ENCODE peak calls at places on chromosomes 16 and 17, in five cellular contexts. R is heart left ventricle, H is A549, E is Peyer's patch, I is GM12878. T is an unnamed sample.

GRCh38 chr17:78558181-78558850 is 18.9 kb downstream of the DNAH17 start:
- DNase-seq in E (no peak), H (peak), I (no peak), R (no peak), T (peak)

GRCh38 chr16:78444-79145 is 570 bp downstream of the MPG start:
- DNase-seq in R (peak), I (no peak), H (peak), E (no peak), T (peak)

GRCh38 chr16:72987480-72987901 is 60.4 kb downstream of the ZFHX3 start:
- DNase-seq in R (no peak), I (no peak), H (no peak), E (peak), T (no peak)

GRCh38 chr17:31488982-31489294 is 97.5 kb downstream of the RAB11FIP4 start:
- DNase-seq in R (no peak), E (no peak), I (no peak), H (no peak), T (no peak)

GRCh38 chr16:80583466-80583865 is 42.7 kb downstream of the DYNLRB2 start:
- DNase-seq in I (no peak), E (no peak), R (no peak), H (no peak), T (no peak)

GRCh38 chr17:73013816-73014663 is 78.4 kb downstream of the SLC39A11 start:
- DNase-seq in I (no peak), E (peak), H (peak), R (no peak), T (no peak)

GRCh38 chr16:61324044-61324443 is 712.2 kb downstream of the CDH8 start:
- DNase-seq in H (no peak), I (no peak), E (no peak), R (no peak), T (no peak)

GRCh38 chr17:76382305-76382802 is 2.1 kb upstream of the SPHK1 start:
- DNase-seq in H (no peak), E (no peak), I (no peak), R (peak), T (peak)

GRCh38 chr17:72338847-72339790 is 218.3 kb downstream of the SOX9 start:
- DNase-seq in I (no peak), R (peak), E (peak), H (peak), T (no peak)

GRCh38 chr16:22624038-22624656 is 113.5 kb downstream of the NPIPB5 start:
- DNase-seq in H (no peak), R (no peak), E (no peak), I (no peak), T (no peak)

GRCh38 chr16:11909653-11910551 is 5.9 kb downstream of the GSPT1 start:
- DNase-seq in E (no peak), I (no peak), R (no peak), H (no peak), T (no peak)

DNA sequence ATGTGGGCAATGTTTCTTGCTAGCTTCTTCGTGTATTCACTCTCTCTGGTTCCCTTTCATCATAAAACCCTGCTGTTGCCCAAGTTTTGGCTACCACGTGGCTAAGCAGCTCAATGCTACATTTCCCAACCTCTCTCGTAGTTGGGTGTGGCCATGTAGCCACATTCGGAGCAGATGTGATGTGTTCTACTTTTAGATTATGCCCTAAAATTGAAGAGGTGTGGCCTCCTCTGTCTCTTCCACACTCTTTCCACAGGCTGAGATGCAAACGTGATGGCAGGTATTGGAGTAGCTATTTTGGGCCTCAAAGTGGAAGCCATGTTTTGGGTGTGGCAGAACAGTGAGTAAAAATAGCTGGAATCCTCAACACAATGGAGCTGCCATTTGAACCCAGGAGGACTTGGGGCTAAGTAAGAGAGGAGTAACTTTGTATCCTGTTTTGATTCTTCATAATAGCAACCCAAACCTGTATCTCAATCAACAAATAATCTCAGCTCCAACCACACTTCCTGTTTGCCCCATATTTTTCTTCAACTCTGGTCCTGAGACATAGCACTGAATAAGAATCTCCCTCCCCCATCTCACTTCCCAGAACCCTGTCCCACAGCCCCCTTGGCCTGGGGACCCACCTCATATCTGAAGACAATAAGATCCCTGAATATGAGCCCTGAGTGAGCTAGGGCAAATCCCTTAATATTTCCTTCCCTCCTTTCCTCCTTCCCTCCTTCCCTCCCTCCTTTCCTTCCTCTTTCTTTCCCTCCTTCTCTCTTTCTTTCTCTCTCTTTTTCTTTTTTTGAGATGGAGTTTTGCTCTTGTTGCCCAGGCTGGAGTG is 4.0 kb downstream of the NUPR1 start:
- DNase-seq in H (no peak), I (no peak), E (peak), R (peak), T (no peak)
- TF ChIP-seq POLR2A in H (no peak), I (no peak), E (no peak), R (no peak), T (no peak)

GRCh38 chr16:87318158-87318644 is 1.0 kb upstream of the C16orf95 start:
- DNase-seq in H (no peak), I (no peak), E (no peak), R (no peak), T (peak)
- TF ChIP-seq POLR2A in H (no peak), I (no peak), E (no peak), R (no peak), T (no peak)

GRCh38 chr16:53502331-53503269 is at the start of gene AKTIP:
- DNase-seq in E (peak), R (peak), I (no peak), H (no peak), T (peak)

GRCh38 chr16:53504161-53504663 is 1.2 kb upstream of the AKTIP start:
- DNase-seq in I (no peak), E (peak), H (no peak), R (peak), T (peak)

GRCh38 chr16:53501216-53501859 is 1.7 kb downstream of the AKTIP start:
- DNase-seq in I (no peak), R (no peak), H (no peak), E (no peak), T (no peak)

GRCh38 chr16:53504665-53505064 is 1.7 kb upstream of the AKTIP start:
- DNase-seq in E (no peak), R (peak), I (no peak), H (no peak), T (no peak)

DNA sequence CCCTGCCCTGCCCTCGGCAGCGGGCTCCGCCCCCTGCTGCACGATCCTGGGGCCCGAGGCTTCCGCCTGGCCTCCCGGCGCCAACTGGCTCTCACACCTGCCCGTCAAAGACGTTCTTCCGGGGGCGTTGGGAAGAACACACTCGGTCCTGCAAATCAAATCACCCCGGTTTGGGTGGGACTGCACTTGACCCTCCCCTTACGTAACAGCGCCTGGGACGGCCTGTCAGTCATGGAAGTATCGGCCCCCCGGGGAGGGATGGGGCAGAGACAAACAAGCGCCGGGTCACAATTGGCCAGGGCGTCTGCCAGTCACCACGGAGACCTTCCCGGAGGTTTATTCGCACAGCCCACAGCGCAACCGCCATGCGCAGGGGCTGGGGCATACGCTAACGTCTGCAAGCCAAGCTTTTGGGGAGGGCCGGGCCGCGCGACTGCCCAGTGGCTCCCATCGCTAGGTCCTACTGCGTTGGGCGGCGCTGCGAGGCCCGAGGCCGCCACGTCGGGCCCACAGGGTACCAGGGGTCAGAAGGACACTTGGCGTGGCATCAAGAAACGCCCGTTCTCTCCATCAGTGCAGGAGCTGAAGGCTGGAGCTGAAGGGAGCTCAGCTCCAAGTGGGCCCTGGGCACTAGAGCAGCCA is 382 bp upstream of the AKTIP start:
- DNase-seq in R (peak), H (peak), E (peak), I (peak), T (peak)
- TF ChIP-seq POLR2A in R (peak), H (peak), E (peak), I (peak), T (peak)

GRCh38 chr17:18361837-18362380 is 1.4 kb downstream of the SHMT1 start:
- DNase-seq in I (no peak), E (no peak), R (no peak), H (no peak), T (no peak)

GRCh38 chr17:18360518-18360917 is 2.8 kb downstream of the SHMT1 start:
- DNase-seq in R (no peak), H (no peak), E (no peak), I (no peak), T (no peak)

GRCh38 chr17:18362509-18363020 is 785 bp downstream of the SHMT1 start:
- DNase-seq in H (peak), I (no peak), E (peak), R (peak), T (no peak)

GRCh38 chr17:18364166-18364565 is 816 bp upstream of the SHMT1 start:
- DNase-seq in H (no peak), E (no peak), R (no peak), I (no peak), T (no peak)

GRCh38 chr17:18363021-18363941 is at the start of gene SHMT1:
- DNase-seq in I (peak), H (peak), E (peak), R (peak), T (peak)
- TF ChIP-seq POLR2A in I (peak), H (peak), E (peak), R (peak), T (peak)

GRCh38 chr16:81795193-81795592 is 16.1 kb downstream of the PLCG2 start:
- DNase-seq in H (no peak), I (no peak), R (no peak), E (no peak), T (no peak)
- TF ChIP-seq POLR2A in H (no peak), I (no peak), R (no peak), E (no peak), T (no peak)

GRCh38 chr16:4133897-4134372 is 17.7 kb upstream of the ADCY9 start:
- DNase-seq in E (no peak), R (no peak), H (no peak), I (no peak), T (no peak)
- TF ChIP-seq POLR2A in E (no peak), R (no peak), H (no peak), I (no peak), T (no peak)

GRCh38 chr16:58198022-58198683 is at the start of gene CSNK2A2:
- DNase-seq in H (peak), E (peak), R (peak), I (no peak), T (peak)
- TF ChIP-seq POLR2A in H (peak), E (no peak), R (no peak), I (peak), T (no peak)

GRCh38 chr17:82205720-82206508 is 6.7 kb downstream of the CCDC57 start:
- DNase-seq in H (peak), E (peak), I (no peak), R (peak), T (peak)
- TF ChIP-seq POLR2A in H (peak), E (peak), I (peak), R (no peak), T (peak)

T was measured in erythroblast.